ENCODE peak calls at places on chromosome 11, in five cellular contexts. One of them, this sample, is unnamed.

GRCh38 chr11:20363149-20363499 is 390 bp upstream of the HTATIP2 start:
- DNase-seq in effector memory CD4-positive, alpha-beta T cell: no peak
- DNase-seq in ovary: no peak
- DNase-seq in foreskin fibroblast: no peak
- DNase-seq in AG04450: no peak
- DNase-seq in this sample: no peak

GRCh38 chr11:75204685-75205667 is 35.6 kb upstream of the TPBGL start:
- DNase-seq in effector memory CD4-positive, alpha-beta T cell: peak; percentile 57
- DNase-seq in foreskin fibroblast: peak; percentile 63
- DNase-seq in AG04450: peak; percentile 53
- DNase-seq in ovary: peak; percentile 54
- DNase-seq in this sample: peak; percentile 21

GRCh38 chr11:61577383-61578118 is 3.3 kb downstream of the SYT7 start:
- DNase-seq in foreskin fibroblast: no peak
- DNase-seq in effector memory CD4-positive, alpha-beta T cell: no peak
- DNase-seq in ovary: no peak
- DNase-seq in AG04450: no peak
- DNase-seq in this sample: no peak

GRCh38 chr11:120510406-120511115 is 987 bp upstream of the GRIK4 start:
- DNase-seq in foreskin fibroblast: no peak
- DNase-seq in AG04450: no peak
- DNase-seq in ovary: no peak
- DNase-seq in effector memory CD4-positive, alpha-beta T cell: no peak
- DNase-seq in this sample: no peak

GRCh38 chr11:122883682-122883981 is 1.1 kb downstream of the JHY start:
- DNase-seq in effector memory CD4-positive, alpha-beta T cell: no peak
- DNase-seq in ovary: no peak
- DNase-seq in foreskin fibroblast: no peak
- DNase-seq in AG04450: no peak
- DNase-seq in this sample: no peak

GRCh38 chr11:122229078-122229477 is 113.1 kb upstream of the BLID start:
- DNase-seq in foreskin fibroblast: peak; percentile 60
- DNase-seq in AG04450: no peak
- DNase-seq in ovary: no peak
- DNase-seq in effector memory CD4-positive, alpha-beta T cell: no peak
- DNase-seq in this sample: peak; percentile 35

GRCh38 chr11:914747-915493 is 4.3 kb upstream of the CHID1 start:
- DNase-seq in effector memory CD4-positive, alpha-beta T cell: no peak
- DNase-seq in AG04450: no peak
- DNase-seq in foreskin fibroblast: no peak
- DNase-seq in ovary: no peak
- DNase-seq in this sample: no peak

GRCh38 chr11:12842933-12843636 is 166.0 kb upstream of the RASSF10 start:
- DNase-seq in foreskin fibroblast: no peak
- DNase-seq in AG04450: no peak
- DNase-seq in ovary: no peak
- DNase-seq in effector memory CD4-positive, alpha-beta T cell: no peak
- DNase-seq in this sample: no peak

GRCh38 chr11:130062030-130062429 is 7.7 kb upstream of the APLP2 start:
- DNase-seq in ovary: no peak
- DNase-seq in AG04450: no peak
- DNase-seq in foreskin fibroblast: no peak
- DNase-seq in effector memory CD4-positive, alpha-beta T cell: no peak
- DNase-seq in this sample: no peak

GRCh38 chr11:44290206-44290605 is 19.7 kb downstream of the ALX4 start:
- DNase-seq in AG04450: no peak
- DNase-seq in effector memory CD4-positive, alpha-beta T cell: no peak
- DNase-seq in ovary: no peak
- DNase-seq in foreskin fibroblast: peak; percentile 28
- DNase-seq in this sample: no peak

GRCh38 chr11:36012979-36013378 is 69.1 kb downstream of the LDLRAD3 start:
- DNase-seq in foreskin fibroblast: no peak
- DNase-seq in AG04450: no peak
- DNase-seq in effector memory CD4-positive, alpha-beta T cell: no peak
- DNase-seq in ovary: no peak
- DNase-seq in this sample: no peak

GRCh38 chr11:82012276-82012675 is 721.4 kb downstream of the FAM181B start:
- DNase-seq in ovary: no peak
- DNase-seq in foreskin fibroblast: no peak
- DNase-seq in effector memory CD4-positive, alpha-beta T cell: no peak
- DNase-seq in AG04450: no peak
- DNase-seq in this sample: no peak

GRCh38 chr11:72930011-72930410 is 115.8 kb downstream of the ATG16L2 start:
- DNase-seq in ovary: no peak
- DNase-seq in foreskin fibroblast: no peak
- DNase-seq in effector memory CD4-positive, alpha-beta T cell: no peak
- DNase-seq in AG04450: no peak
- DNase-seq in this sample: peak; percentile 25

GRCh38 chr11:133713406-133713805 is 131.9 kb downstream of the SPATA19 start:
- DNase-seq in ovary: no peak
- DNase-seq in effector memory CD4-positive, alpha-beta T cell: no peak
- DNase-seq in AG04450: no peak
- DNase-seq in foreskin fibroblast: no peak
- DNase-seq in this sample: no peak

GRCh38 chr11:66081505-66081904 is 11.4 kb downstream of the PACS1 start:
- DNase-seq in foreskin fibroblast: no peak
- DNase-seq in effector memory CD4-positive, alpha-beta T cell: peak; percentile 61
- DNase-seq in AG04450: no peak
- DNase-seq in ovary: no peak
- DNase-seq in this sample: no peak

GRCh38 chr11:59212744-59213573 is at the start of gene MPEG1:
- DNase-seq in foreskin fibroblast: no peak
- DNase-seq in effector memory CD4-positive, alpha-beta T cell: no peak
- DNase-seq in AG04450: no peak
- DNase-seq in ovary: no peak
- DNase-seq in this sample: no peak
- H3K4me3 ChIP-seq in foreskin fibroblast: no peak within 1 kb of the TSS
- H3K4me3 ChIP-seq in effector memory CD4-positive, alpha-beta T cell: no peak within 1 kb of the TSS
- H3K4me3 ChIP-seq in AG04450: no peak within 1 kb of the TSS
- H3K4me3 ChIP-seq in ovary: no peak within 1 kb of the TSS
- H3K4me3 ChIP-seq in this sample: no peak within 1 kb of the TSS

DNA sequence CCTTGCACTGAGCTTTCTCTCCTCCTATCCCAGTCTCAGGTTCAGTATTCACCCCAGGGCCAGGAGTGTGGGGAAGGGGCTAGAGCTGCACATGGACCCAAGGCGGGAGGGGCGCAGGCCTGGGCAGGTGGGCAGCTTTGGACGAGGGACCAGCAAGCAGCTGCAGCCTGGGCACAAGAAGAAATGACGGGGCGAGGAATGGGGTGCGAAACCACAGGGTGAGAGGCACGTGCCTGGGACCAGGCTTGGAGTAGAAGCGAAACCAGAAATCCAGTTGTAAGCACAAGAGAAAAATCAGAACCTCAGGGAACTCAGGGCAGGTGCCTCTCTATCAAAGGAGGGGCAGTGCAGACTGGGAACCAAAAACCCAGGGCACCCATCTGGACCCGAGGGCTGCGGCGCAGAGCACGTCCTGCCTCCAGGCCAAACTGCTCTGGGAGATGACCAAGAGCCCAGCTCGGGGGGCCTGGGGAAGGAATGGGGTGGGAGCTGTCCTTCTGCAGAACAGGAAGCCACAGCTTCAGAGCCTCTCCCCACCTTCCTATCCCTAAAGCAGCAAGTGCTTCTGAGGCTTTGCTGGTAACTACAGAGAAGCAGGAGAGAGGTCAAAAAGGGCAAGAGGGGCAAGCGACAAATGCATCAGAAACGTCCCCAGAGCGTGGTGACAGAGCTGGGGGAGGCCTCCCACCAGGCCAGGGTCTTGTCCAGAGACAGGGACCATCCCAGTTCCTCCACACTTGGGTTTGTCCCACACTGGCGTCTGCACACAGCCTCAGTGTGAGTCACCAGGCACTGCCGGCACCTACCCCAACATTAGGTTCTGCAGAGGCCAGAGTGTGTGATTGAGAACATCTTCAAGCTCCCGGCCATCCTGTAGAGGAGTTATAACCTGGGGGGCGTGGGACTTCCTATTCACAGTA is 18.3 kb upstream of the TMPRSS4 start:
- DNase-seq in effector memory CD4-positive, alpha-beta T cell: no peak
- DNase-seq in foreskin fibroblast: no peak
- DNase-seq in ovary: no peak
- DNase-seq in AG04450: no peak
- DNase-seq in this sample: no peak
- H3K4me3 ChIP-seq in effector memory CD4-positive, alpha-beta T cell: no peak overlapping the region
- H3K4me3 ChIP-seq in foreskin fibroblast: no peak overlapping the region
- H3K4me3 ChIP-seq in ovary: no peak overlapping the region
- H3K4me3 ChIP-seq in AG04450: no peak overlapping the region
- H3K4me3 ChIP-seq in this sample: no peak overlapping the region

GRCh38 chr11:6393989-6394670 is 3.9 kb downstream of the SMPD1 start:
- DNase-seq in AG04450: no peak
- DNase-seq in ovary: no peak
- DNase-seq in effector memory CD4-positive, alpha-beta T cell: no peak
- DNase-seq in foreskin fibroblast: no peak
- DNase-seq in this sample: no peak

GRCh38 chr11:6389921-6390717 is at the start of gene SMPD1:
- DNase-seq in foreskin fibroblast: peak; percentile 89
- DNase-seq in effector memory CD4-positive, alpha-beta T cell: peak; percentile 94
- DNase-seq in ovary: peak; percentile 89
- DNase-seq in AG04450: peak; percentile 58
- DNase-seq in this sample: peak; percentile 40

GRCh38 chr11:6390718-6391547 is 659 bp downstream of the SMPD1 start:
- DNase-seq in foreskin fibroblast: no peak
- DNase-seq in ovary: no peak
- DNase-seq in AG04450: no peak
- DNase-seq in effector memory CD4-positive, alpha-beta T cell: no peak
- DNase-seq in this sample: no peak

GRCh38 chr11:6388747-6389146 is 1.5 kb upstream of the SMPD1 start:
- DNase-seq in ovary: no peak
- DNase-seq in foreskin fibroblast: no peak
- DNase-seq in AG04450: no peak
- DNase-seq in effector memory CD4-positive, alpha-beta T cell: no peak
- DNase-seq in this sample: no peak

DNA sequence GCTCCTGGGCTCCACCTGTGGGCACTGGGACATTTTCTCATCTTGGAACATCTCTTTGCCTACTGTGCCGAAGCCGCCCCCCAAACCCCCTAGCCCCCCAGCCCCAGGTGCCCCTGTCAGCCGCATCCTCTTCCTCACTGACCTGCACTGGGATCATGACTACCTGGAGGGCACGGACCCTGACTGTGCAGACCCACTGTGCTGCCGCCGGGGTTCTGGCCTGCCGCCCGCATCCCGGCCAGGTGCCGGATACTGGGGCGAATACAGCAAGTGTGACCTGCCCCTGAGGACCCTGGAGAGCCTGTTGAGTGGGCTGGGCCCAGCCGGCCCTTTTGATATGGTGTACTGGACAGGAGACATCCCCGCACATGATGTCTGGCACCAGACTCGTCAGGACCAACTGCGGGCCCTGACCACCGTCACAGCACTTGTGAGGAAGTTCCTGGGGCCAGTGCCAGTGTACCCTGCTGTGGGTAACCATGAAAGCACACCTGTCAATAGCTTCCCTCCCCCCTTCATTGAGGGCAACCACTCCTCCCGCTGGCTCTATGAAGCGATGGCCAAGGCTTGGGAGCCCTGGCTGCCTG is 1.4 kb downstream of the SMPD1 start:
- DNase-seq in AG04450: no peak
- DNase-seq in foreskin fibroblast: no peak
- DNase-seq in effector memory CD4-positive, alpha-beta T cell: no peak
- DNase-seq in ovary: no peak
- DNase-seq in this sample: no peak
- H3K4me3 ChIP-seq in AG04450: peak overlapping the region; percentile 84
- H3K4me3 ChIP-seq in foreskin fibroblast: peak overlapping the region; percentile 80
- H3K4me3 ChIP-seq in effector memory CD4-positive, alpha-beta T cell: no peak overlapping the region
- H3K4me3 ChIP-seq in ovary: no peak overlapping the region
- H3K4me3 ChIP-seq in this sample: no peak overlapping the region

GRCh38 chr11:73980001-73980960 is 2.4 kb downstream of the UCP2 start:
- DNase-seq in effector memory CD4-positive, alpha-beta T cell: peak; percentile 60
- DNase-seq in foreskin fibroblast: peak; percentile 31
- DNase-seq in ovary: no peak
- DNase-seq in AG04450: no peak
- DNase-seq in this sample: no peak
- H3K4me3 ChIP-seq in effector memory CD4-positive, alpha-beta T cell: peak overlapping the region; percentile 71
- H3K4me3 ChIP-seq in foreskin fibroblast: no peak overlapping the region
- H3K4me3 ChIP-seq in ovary: no peak overlapping the region
- H3K4me3 ChIP-seq in AG04450: no peak overlapping the region
- H3K4me3 ChIP-seq in this sample: no peak overlapping the region

GRCh38 chr11:69087811-69088210 is 39.1 kb downstream of the TPCN2 start:
- DNase-seq in foreskin fibroblast: no peak
- DNase-seq in ovary: no peak
- DNase-seq in AG04450: no peak
- DNase-seq in effector memory CD4-positive, alpha-beta T cell: no peak
- DNase-seq in this sample: no peak

GRCh38 chr11:69086741-69087524 is 38.2 kb downstream of the TPCN2 start:
- DNase-seq in effector memory CD4-positive, alpha-beta T cell: no peak
- DNase-seq in AG04450: no peak
- DNase-seq in foreskin fibroblast: no peak
- DNase-seq in ovary: no peak
- DNase-seq in this sample: no peak

GRCh38 chr11:69086152-69086551 is 37.4 kb downstream of the TPCN2 start:
- DNase-seq in effector memory CD4-positive, alpha-beta T cell: no peak
- DNase-seq in foreskin fibroblast: no peak
- DNase-seq in ovary: no peak
- DNase-seq in AG04450: no peak
- DNase-seq in this sample: no peak

GRCh38 chr11:69089258-69089657 is 40.5 kb downstream of the TPCN2 start:
- DNase-seq in foreskin fibroblast: peak; percentile 78
- DNase-seq in effector memory CD4-positive, alpha-beta T cell: no peak
- DNase-seq in ovary: no peak
- DNase-seq in AG04450: no peak
- DNase-seq in this sample: peak; percentile 56

DNA sequence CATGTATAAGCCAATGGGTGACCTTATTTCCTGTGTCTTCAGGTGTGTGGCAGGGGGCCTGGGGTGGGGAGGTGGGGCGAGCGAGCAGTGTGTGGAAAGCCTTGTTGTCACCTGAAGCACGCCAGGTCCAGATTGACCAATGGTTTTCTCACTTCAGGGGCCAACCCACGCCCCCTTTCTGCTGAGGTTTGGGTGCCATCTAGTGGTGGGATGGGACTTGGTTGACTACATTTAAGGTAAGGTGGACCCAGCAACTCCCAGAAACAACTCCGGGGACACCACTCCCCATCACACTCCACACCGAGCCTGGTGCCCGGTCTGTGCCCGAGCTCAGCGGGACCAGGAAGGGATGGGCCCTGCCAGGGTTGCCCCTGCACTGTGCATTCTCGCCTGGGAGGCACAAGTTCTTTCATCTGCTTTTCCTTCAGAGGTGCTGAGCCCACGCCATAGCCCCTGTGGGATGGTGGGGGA is 40.0 kb downstream of the TPCN2 start:
- DNase-seq in ovary: peak; percentile 69
- DNase-seq in AG04450: peak; percentile 30
- DNase-seq in foreskin fibroblast: peak; percentile 58
- DNase-seq in effector memory CD4-positive, alpha-beta T cell: no peak
- DNase-seq in this sample: peak; percentile 26
- H3K4me3 ChIP-seq in ovary: no peak overlapping the region
- H3K4me3 ChIP-seq in AG04450: no peak overlapping the region
- H3K4me3 ChIP-seq in foreskin fibroblast: no peak overlapping the region
- H3K4me3 ChIP-seq in effector memory CD4-positive, alpha-beta T cell: no peak overlapping the region
- H3K4me3 ChIP-seq in this sample: no peak overlapping the region